ENCODE peak calls at places on chromosomes 4 and X, in six cellular contexts. One of them, this sample, is unnamed.

GRCh38 chr4:31458813-31459212 is 738.6 kb downstream of the PCDH7 start:
- DNase-seq in K562: no peak
- DNase-seq in GM12878: no peak
- DNase-seq in HCT116: no peak
- DNase-seq in HepG2: no peak
- DNase-seq in H1: no peak
- DNase-seq in this sample: no peak

GRCh38 chrX:129642641-129643040 is 12.1 kb downstream of the APLN start:
- DNase-seq in K562: no peak
- DNase-seq in GM12878: no peak
- DNase-seq in HCT116: no peak
- DNase-seq in HepG2: no peak
- DNase-seq in H1: no peak
- DNase-seq in this sample: no peak

GRCh38 chr4:95867919-95868318 is 28.0 kb downstream of the PDHA2 start:
- DNase-seq in K562: peak; percentile 2
- DNase-seq in GM12878: no peak
- DNase-seq in HCT116: peak; percentile 28
- DNase-seq in HepG2: no peak
- DNase-seq in H1: no peak
- DNase-seq in this sample: no peak

GRCh38 chr4:13260513-13260912 is 223.6 kb downstream of the RAB28 start:
- DNase-seq in K562: no peak
- DNase-seq in GM12878: no peak
- DNase-seq in HCT116: no peak
- DNase-seq in HepG2: no peak
- DNase-seq in H1: no peak
- DNase-seq in this sample: no peak

GRCh38 chrX:123859409-123859827 is 435 bp upstream of the XIAP start:
- DNase-seq in K562: no peak
- DNase-seq in GM12878: peak; percentile 21
- DNase-seq in HCT116: no peak
- DNase-seq in HepG2: no peak
- DNase-seq in H1: peak; percentile 74
- DNase-seq in this sample: peak; percentile 46

GRCh38 chr4:38867478-38868054 is at the start of gene FAM114A1:
- DNase-seq in K562: peak; percentile 94
- DNase-seq in GM12878: no peak
- DNase-seq in HCT116: no peak
- DNase-seq in HepG2: peak; percentile 51
- DNase-seq in H1: peak; percentile 77
- DNase-seq in this sample: no peak

GRCh38 chrX:72394518-72395163 is 88.9 kb upstream of the CITED1 start:
- DNase-seq in K562: no peak
- DNase-seq in GM12878: no peak
- DNase-seq in HCT116: no peak
- DNase-seq in HepG2: no peak
- DNase-seq in H1: no peak
- DNase-seq in this sample: no peak

GRCh38 chrX:110795645-110796510 is at the start of gene CHRDL1:
- DNase-seq in K562: no peak
- DNase-seq in GM12878: no peak
- DNase-seq in HCT116: no peak
- DNase-seq in HepG2: no peak
- DNase-seq in H1: peak; percentile 55
- DNase-seq in this sample: peak; percentile 20

GRCh38 chr4:20773144-20773997 is 73.1 kb downstream of the PACRGL start:
- DNase-seq in K562: peak; percentile 49
- DNase-seq in GM12878: no peak
- DNase-seq in HCT116: peak; percentile 32
- DNase-seq in HepG2: peak; percentile 40
- DNase-seq in H1: peak; percentile 72
- DNase-seq in this sample: peak; percentile 77

GRCh38 chr4:81684357-81684756 is 212.7 kb upstream of the RASGEF1B start:
- DNase-seq in K562: no peak
- DNase-seq in GM12878: no peak
- DNase-seq in HCT116: no peak
- DNase-seq in HepG2: no peak
- DNase-seq in H1: no peak
- DNase-seq in this sample: no peak

GRCh38 chr4:25970691-25971427 is 56.8 kb downstream of the SMIM20 start:
- DNase-seq in K562: no peak
- DNase-seq in GM12878: no peak
- DNase-seq in HCT116: no peak
- DNase-seq in HepG2: peak; percentile 28
- DNase-seq in H1: no peak
- DNase-seq in this sample: peak; percentile 56

GRCh38 chr4:118989098-118990080 is 100.7 kb downstream of the SYNPO2 start:
- DNase-seq in K562: no peak
- DNase-seq in GM12878: no peak
- DNase-seq in HCT116: no peak
- DNase-seq in HepG2: no peak
- DNase-seq in H1: no peak
- DNase-seq in this sample: no peak

GRCh38 chr4:4658051-4658450 is 116.2 kb upstream of the STX18 start:
- DNase-seq in K562: no peak
- DNase-seq in GM12878: no peak
- DNase-seq in HCT116: peak; percentile 88
- DNase-seq in HepG2: no peak
- DNase-seq in H1: no peak
- DNase-seq in this sample: no peak

GRCh38 chrX:57313583-57314215 is 27.2 kb downstream of the FAAH2 start:
- DNase-seq in K562: no peak
- DNase-seq in GM12878: no peak
- DNase-seq in HCT116: no peak
- DNase-seq in HepG2: no peak
- DNase-seq in H1: no peak
- DNase-seq in this sample: no peak

GRCh38 chrX:49844622-49845021 is 15.5 kb downstream of the PAGE4 start:
- DNase-seq in K562: no peak
- DNase-seq in GM12878: no peak
- DNase-seq in HCT116: no peak
- DNase-seq in HepG2: no peak
- DNase-seq in H1: no peak
- DNase-seq in this sample: no peak

GRCh38 chr4:108060164-108060563 is 70.5 kb downstream of the HADH start:
- DNase-seq in K562: peak; percentile 35
- DNase-seq in GM12878: no peak
- DNase-seq in HCT116: peak; percentile 41
- DNase-seq in HepG2: peak; percentile 2
- DNase-seq in H1: no peak
- DNase-seq in this sample: no peak

GRCh38 chrX:49001521-49002090 is 458 bp downstream of the GRIPAP1 start:
- DNase-seq in K562: peak; percentile 40
- DNase-seq in GM12878: peak; percentile 12
- DNase-seq in HCT116: peak; percentile 7
- DNase-seq in HepG2: peak; percentile 1
- DNase-seq in H1: peak; percentile 51
- DNase-seq in this sample: peak; percentile 46

GRCh38 chr4:39900966-39901365 is 76.7 kb downstream of the PDS5A start:
- DNase-seq in K562: no peak
- DNase-seq in GM12878: no peak
- DNase-seq in HCT116: no peak
- DNase-seq in HepG2: no peak
- DNase-seq in H1: no peak
- DNase-seq in this sample: no peak
- TF ChIP-seq ZNF274 in K562: no peak
- TF ChIP-seq ZNF274 in GM12878: no peak
- TF ChIP-seq ZNF274 in HCT116: no peak
- TF ChIP-seq ZNF274 in HepG2: no peak
- TF ChIP-seq ZNF274 in H1: no peak
- TF ChIP-seq ZNF274 in this sample: no peak

GRCh38 chr4:8179771-8180170 is 19.3 kb upstream of the SH3TC1 start:
- DNase-seq in K562: no peak
- DNase-seq in GM12878: no peak
- DNase-seq in HCT116: no peak
- DNase-seq in HepG2: no peak
- DNase-seq in H1: no peak
- DNase-seq in this sample: no peak

GRCh38 chr4:8181119-8181518 is 18.0 kb upstream of the SH3TC1 start:
- DNase-seq in K562: no peak
- DNase-seq in GM12878: no peak
- DNase-seq in HCT116: no peak
- DNase-seq in HepG2: no peak
- DNase-seq in H1: no peak
- DNase-seq in this sample: no peak

GRCh38 chr4:8179074-8179473 is 20.0 kb upstream of the SH3TC1 start:
- DNase-seq in K562: no peak
- DNase-seq in GM12878: no peak
- DNase-seq in HCT116: no peak
- DNase-seq in HepG2: no peak
- DNase-seq in H1: no peak
- DNase-seq in this sample: no peak

GRCh38 chr4:8181844-8182243 is 17.2 kb upstream of the SH3TC1 start:
- DNase-seq in K562: no peak
- DNase-seq in GM12878: no peak
- DNase-seq in HCT116: no peak
- DNase-seq in HepG2: no peak
- DNase-seq in H1: no peak
- DNase-seq in this sample: no peak

DNA sequence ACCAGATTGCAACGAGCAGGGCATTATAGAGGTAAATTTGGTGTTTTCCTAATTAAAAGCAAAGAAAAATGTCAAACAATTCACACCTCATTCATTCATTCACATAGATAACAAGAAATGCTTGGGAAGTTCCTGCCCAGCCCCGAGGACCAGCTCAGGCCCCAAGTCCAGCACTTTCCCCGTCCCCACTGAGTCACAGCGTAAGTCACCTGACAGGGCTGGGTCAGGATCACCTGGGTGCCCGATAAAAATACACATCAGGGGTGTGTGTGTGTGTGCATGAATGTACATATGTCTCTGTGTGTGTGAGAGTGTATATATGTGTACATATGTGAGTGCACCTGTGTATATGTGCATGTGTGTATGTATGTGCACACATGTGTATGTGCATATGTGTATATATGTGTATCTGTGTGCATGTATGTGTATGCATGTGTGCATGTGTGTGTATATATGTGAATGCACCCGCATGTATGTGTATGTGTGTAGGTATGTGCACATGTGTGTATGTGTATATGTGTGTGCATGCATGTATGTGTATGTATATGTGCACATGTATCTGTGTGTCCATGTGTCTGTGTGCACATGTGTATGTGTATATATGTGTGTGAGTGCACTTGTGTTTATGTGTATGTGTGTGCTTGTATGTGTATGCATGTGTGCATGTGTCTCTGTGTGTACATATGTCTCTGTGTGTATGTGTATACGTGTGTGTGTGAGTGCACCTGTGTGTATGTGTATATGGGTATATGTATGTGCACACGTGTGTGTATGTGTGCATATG is 18.6 kb upstream of the SH3TC1 start:
- DNase-seq in K562: no peak
- DNase-seq in GM12878: no peak
- DNase-seq in HCT116: no peak
- DNase-seq in HepG2: no peak
- DNase-seq in H1: no peak
- DNase-seq in this sample: no peak
- TF ChIP-seq YY1 in K562: no peak
- TF ChIP-seq YY1 in GM12878: no peak
- TF ChIP-seq YY1 in HCT116: no peak
- TF ChIP-seq YY1 in HepG2: no peak
- TF ChIP-seq YY1 in H1: no peak
- TF ChIP-seq YY1 in this sample: no peak

GRCh38 chr4:98474408-98474844 is 184.0 kb downstream of the TSPAN5 start:
- DNase-seq in K562: no peak
- DNase-seq in GM12878: no peak
- DNase-seq in HCT116: no peak
- DNase-seq in HepG2: no peak
- DNase-seq in H1: no peak
- DNase-seq in this sample: no peak

GRCh38 chr4:98470366-98470765 is 188.0 kb downstream of the TSPAN5 start:
- DNase-seq in K562: no peak
- DNase-seq in GM12878: no peak
- DNase-seq in HCT116: no peak
- DNase-seq in HepG2: no peak
- DNase-seq in H1: no peak
- DNase-seq in this sample: no peak

GRCh38 chr4:98469776-98470175 is 188.6 kb downstream of the TSPAN5 start:
- DNase-seq in K562: no peak
- DNase-seq in GM12878: no peak
- DNase-seq in HCT116: no peak
- DNase-seq in HepG2: no peak
- DNase-seq in H1: no peak
- DNase-seq in this sample: no peak

GRCh38 chr4:98470831-98471230 is 187.6 kb downstream of the TSPAN5 start:
- DNase-seq in K562: peak; percentile 32
- DNase-seq in GM12878: no peak
- DNase-seq in HCT116: no peak
- DNase-seq in HepG2: no peak
- DNase-seq in H1: no peak
- DNase-seq in this sample: no peak

GRCh38 chr4:98473046-98473445 is 185.4 kb downstream of the TSPAN5 start:
- DNase-seq in K562: no peak
- DNase-seq in GM12878: no peak
- DNase-seq in HCT116: no peak
- DNase-seq in HepG2: no peak
- DNase-seq in H1: no peak
- DNase-seq in this sample: no peak
- TF ChIP-seq ZNF274 in K562: no peak
- TF ChIP-seq ZNF274 in GM12878: no peak
- TF ChIP-seq ZNF274 in HCT116: no peak
- TF ChIP-seq ZNF274 in HepG2: no peak
- TF ChIP-seq ZNF274 in H1: no peak
- TF ChIP-seq ZNF274 in this sample: no peak

GRCh38 chr4:100981447-100982204 is 365.7 kb downstream of the PPP3CA start:
- DNase-seq in K562: no peak
- DNase-seq in GM12878: no peak
- DNase-seq in HCT116: no peak
- DNase-seq in HepG2: no peak
- DNase-seq in H1: no peak
- DNase-seq in this sample: no peak
- TF ChIP-seq YY1 in K562: no peak
- TF ChIP-seq YY1 in GM12878: no peak
- TF ChIP-seq YY1 in HCT116: no peak
- TF ChIP-seq YY1 in HepG2: no peak
- TF ChIP-seq YY1 in H1: no peak
- TF ChIP-seq YY1 in this sample: no peak

GRCh38 chr4:6105311-6105911 is 87.2 kb upstream of the C4orf50 start:
- DNase-seq in K562: no peak
- DNase-seq in GM12878: no peak
- DNase-seq in HCT116: no peak
- DNase-seq in HepG2: no peak
- DNase-seq in H1: no peak
- DNase-seq in this sample: no peak
- TF ChIP-seq ZNF274 in K562: no peak
- TF ChIP-seq ZNF274 in GM12878: no peak
- TF ChIP-seq ZNF274 in HCT116: no peak
- TF ChIP-seq ZNF274 in HepG2: no peak
- TF ChIP-seq ZNF274 in H1: no peak
- TF ChIP-seq ZNF274 in this sample: no peak

DNA sequence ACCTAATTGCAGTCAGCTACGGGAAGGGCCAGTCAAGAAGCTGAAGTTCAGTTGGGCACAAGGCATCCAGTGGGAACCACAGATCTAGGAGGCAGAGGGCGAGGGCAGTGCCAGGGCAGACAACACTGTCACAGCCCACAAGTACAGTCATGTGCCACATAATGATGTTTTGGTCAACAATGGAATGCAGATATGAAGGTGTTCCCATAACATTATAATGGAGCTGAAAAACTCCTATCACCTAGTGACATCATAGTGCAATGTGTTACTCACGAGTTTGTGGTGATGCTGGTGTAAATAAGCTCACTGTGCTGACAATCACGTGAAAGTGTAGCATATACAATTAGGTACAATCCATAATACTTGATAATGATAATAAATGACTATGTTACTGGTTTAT is 4.5 kb upstream of the TMEM255A start:
- DNase-seq in K562: no peak
- DNase-seq in GM12878: no peak
- DNase-seq in HCT116: no peak
- DNase-seq in HepG2: no peak
- DNase-seq in H1: no peak
- DNase-seq in this sample: no peak
- TF ChIP-seq YY1 in K562: no peak
- TF ChIP-seq YY1 in GM12878: no peak
- TF ChIP-seq YY1 in HCT116: no peak
- TF ChIP-seq YY1 in HepG2: no peak
- TF ChIP-seq YY1 in H1: no peak
- TF ChIP-seq YY1 in this sample: no peak